ENCODE peak calls at places on chromosome 11, in eight cellular contexts. One of them, this sample, is unnamed.

GRCh38 chr11:62054484-62055121 is 69.2 kb upstream of the INCENP start:
- DNase-seq in ovary: no peak
- DNase-seq in CD14-positive monocyte: peak
- DNase-seq in epithelial cell of esophagus: peak
- DNase-seq in heart right ventricle: no peak
- DNase-seq in lower leg skin: no peak
- DNase-seq in gastrocnemius medialis: peak
- DNase-seq in WTC11: peak
- DNase-seq in this sample: no peak

GRCh38 chr11:68828155-68828931 is 13.4 kb downstream of the CPT1A start:
- DNase-seq in ovary: no peak
- DNase-seq in CD14-positive monocyte: peak
- DNase-seq in epithelial cell of esophagus: no peak
- DNase-seq in heart right ventricle: peak
- DNase-seq in lower leg skin: no peak
- DNase-seq in gastrocnemius medialis: no peak
- DNase-seq in WTC11: no peak
- DNase-seq in this sample: no peak

GRCh38 chr11:132088551-132088950 is 718.1 kb downstream of the NTM start:
- DNase-seq in ovary: no peak
- DNase-seq in CD14-positive monocyte: no peak
- DNase-seq in epithelial cell of esophagus: peak
- DNase-seq in heart right ventricle: no peak
- DNase-seq in lower leg skin: no peak
- DNase-seq in gastrocnemius medialis: no peak
- DNase-seq in WTC11: no peak
- DNase-seq in this sample: no peak

GRCh38 chr11:63609536-63609935 is 4.7 kb downstream of the PLAAT3 start:
- DNase-seq in ovary: no peak
- DNase-seq in CD14-positive monocyte: no peak
- DNase-seq in epithelial cell of esophagus: no peak
- DNase-seq in heart right ventricle: peak
- DNase-seq in lower leg skin: peak
- DNase-seq in gastrocnemius medialis: peak
- DNase-seq in WTC11: no peak
- DNase-seq in this sample: no peak

GRCh38 chr11:15937601-15938361 is 418.6 kb downstream of the SOX6 start:
- DNase-seq in ovary: no peak
- DNase-seq in CD14-positive monocyte: no peak
- DNase-seq in epithelial cell of esophagus: no peak
- DNase-seq in heart right ventricle: no peak
- DNase-seq in lower leg skin: peak
- DNase-seq in gastrocnemius medialis: no peak
- DNase-seq in WTC11: no peak
- DNase-seq in this sample: peak

GRCh38 chr11:1235615-1236315 is 12.9 kb downstream of the MUC5B start:
- DNase-seq in ovary: peak
- DNase-seq in CD14-positive monocyte: no peak
- DNase-seq in epithelial cell of esophagus: no peak
- DNase-seq in heart right ventricle: peak
- DNase-seq in lower leg skin: peak
- DNase-seq in gastrocnemius medialis: no peak
- DNase-seq in WTC11: no peak
- DNase-seq in this sample: no peak

GRCh38 chr11:102467080-102467708 is 14.6 kb upstream of the TMEM123 start:
- DNase-seq in ovary: no peak
- DNase-seq in CD14-positive monocyte: no peak
- DNase-seq in epithelial cell of esophagus: peak
- DNase-seq in heart right ventricle: no peak
- DNase-seq in lower leg skin: no peak
- DNase-seq in gastrocnemius medialis: no peak
- DNase-seq in WTC11: no peak
- DNase-seq in this sample: no peak

GRCh38 chr11:61973603-61974162 is 6.2 kb upstream of the FTH1 start:
- DNase-seq in ovary: no peak
- DNase-seq in CD14-positive monocyte: no peak
- DNase-seq in epithelial cell of esophagus: peak
- DNase-seq in heart right ventricle: no peak
- DNase-seq in lower leg skin: peak
- DNase-seq in gastrocnemius medialis: no peak
- DNase-seq in WTC11: no peak
- DNase-seq in this sample: no peak

GRCh38 chr11:3860360-3860759 is 4.9 kb downstream of the STIM1 start:
- DNase-seq in ovary: no peak
- DNase-seq in CD14-positive monocyte: no peak
- DNase-seq in epithelial cell of esophagus: no peak
- DNase-seq in heart right ventricle: no peak
- DNase-seq in lower leg skin: no peak
- DNase-seq in gastrocnemius medialis: no peak
- DNase-seq in WTC11: no peak
- DNase-seq in this sample: no peak

GRCh38 chr11:43567396-43567975 is 113.1 kb upstream of the HSD17B12 start:
- DNase-seq in ovary: no peak
- DNase-seq in CD14-positive monocyte: no peak
- DNase-seq in epithelial cell of esophagus: peak
- DNase-seq in heart right ventricle: no peak
- DNase-seq in lower leg skin: no peak
- DNase-seq in gastrocnemius medialis: no peak
- DNase-seq in WTC11: no peak
- DNase-seq in this sample: no peak

GRCh38 chr11:25198704-25199103 is 701.9 kb downstream of the LUZP2 start:
- DNase-seq in ovary: no peak
- DNase-seq in CD14-positive monocyte: no peak
- DNase-seq in epithelial cell of esophagus: no peak
- DNase-seq in heart right ventricle: no peak
- DNase-seq in lower leg skin: no peak
- DNase-seq in gastrocnemius medialis: no peak
- DNase-seq in WTC11: no peak
- DNase-seq in this sample: no peak

GRCh38 chr11:117663826-117664225 is 133.2 kb downstream of the DSCAML1 start:
- DNase-seq in ovary: peak
- DNase-seq in CD14-positive monocyte: no peak
- DNase-seq in epithelial cell of esophagus: no peak
- DNase-seq in heart right ventricle: no peak
- DNase-seq in lower leg skin: no peak
- DNase-seq in gastrocnemius medialis: no peak
- DNase-seq in WTC11: no peak
- DNase-seq in this sample: no peak

GRCh38 chr11:19628018-19628417 is 84.6 kb upstream of the NAV2 start:
- DNase-seq in ovary: no peak
- DNase-seq in CD14-positive monocyte: no peak
- DNase-seq in epithelial cell of esophagus: peak
- DNase-seq in heart right ventricle: peak
- DNase-seq in lower leg skin: peak
- DNase-seq in gastrocnemius medialis: peak
- DNase-seq in WTC11: no peak
- DNase-seq in this sample: no peak

GRCh38 chr11:99316761-99317475 is 296.2 kb downstream of the CNTN5 start:
- DNase-seq in ovary: no peak
- DNase-seq in CD14-positive monocyte: no peak
- DNase-seq in epithelial cell of esophagus: no peak
- DNase-seq in heart right ventricle: peak
- DNase-seq in lower leg skin: no peak
- DNase-seq in gastrocnemius medialis: no peak
- DNase-seq in WTC11: no peak
- DNase-seq in this sample: no peak

GRCh38 chr11:23336961-23337360 is 476.7 kb upstream of the CCDC179 start:
- DNase-seq in ovary: no peak
- DNase-seq in CD14-positive monocyte: no peak
- DNase-seq in epithelial cell of esophagus: no peak
- DNase-seq in heart right ventricle: no peak
- DNase-seq in lower leg skin: no peak
- DNase-seq in gastrocnemius medialis: no peak
- DNase-seq in WTC11: no peak
- DNase-seq in this sample: no peak

GRCh38 chr11:86459002-86459385 is 84.3 kb downstream of the CCDC81 start:
- DNase-seq in ovary: no peak
- DNase-seq in CD14-positive monocyte: no peak
- DNase-seq in epithelial cell of esophagus: no peak
- DNase-seq in heart right ventricle: no peak
- DNase-seq in lower leg skin: no peak
- DNase-seq in gastrocnemius medialis: no peak
- DNase-seq in WTC11: no peak
- DNase-seq in this sample: no peak

GRCh38 chr11:86456075-86456939 is 81.6 kb downstream of the CCDC81 start:
- DNase-seq in ovary: peak
- DNase-seq in CD14-positive monocyte: no peak
- DNase-seq in epithelial cell of esophagus: peak
- DNase-seq in heart right ventricle: peak
- DNase-seq in lower leg skin: peak
- DNase-seq in gastrocnemius medialis: peak
- DNase-seq in WTC11: peak
- DNase-seq in this sample: peak

GRCh38 chr11:86458294-86459001 is 83.8 kb downstream of the CCDC81 start:
- DNase-seq in ovary: no peak
- DNase-seq in CD14-positive monocyte: no peak
- DNase-seq in epithelial cell of esophagus: no peak
- DNase-seq in heart right ventricle: no peak
- DNase-seq in lower leg skin: peak
- DNase-seq in gastrocnemius medialis: peak
- DNase-seq in WTC11: no peak
- DNase-seq in this sample: no peak

GRCh38 chr11:86449993-86450629 is 75.4 kb downstream of the CCDC81 start:
- DNase-seq in ovary: no peak
- DNase-seq in CD14-positive monocyte: no peak
- DNase-seq in epithelial cell of esophagus: no peak
- DNase-seq in heart right ventricle: no peak
- DNase-seq in lower leg skin: peak
- DNase-seq in gastrocnemius medialis: no peak
- DNase-seq in WTC11: no peak
- DNase-seq in this sample: no peak

DNA sequence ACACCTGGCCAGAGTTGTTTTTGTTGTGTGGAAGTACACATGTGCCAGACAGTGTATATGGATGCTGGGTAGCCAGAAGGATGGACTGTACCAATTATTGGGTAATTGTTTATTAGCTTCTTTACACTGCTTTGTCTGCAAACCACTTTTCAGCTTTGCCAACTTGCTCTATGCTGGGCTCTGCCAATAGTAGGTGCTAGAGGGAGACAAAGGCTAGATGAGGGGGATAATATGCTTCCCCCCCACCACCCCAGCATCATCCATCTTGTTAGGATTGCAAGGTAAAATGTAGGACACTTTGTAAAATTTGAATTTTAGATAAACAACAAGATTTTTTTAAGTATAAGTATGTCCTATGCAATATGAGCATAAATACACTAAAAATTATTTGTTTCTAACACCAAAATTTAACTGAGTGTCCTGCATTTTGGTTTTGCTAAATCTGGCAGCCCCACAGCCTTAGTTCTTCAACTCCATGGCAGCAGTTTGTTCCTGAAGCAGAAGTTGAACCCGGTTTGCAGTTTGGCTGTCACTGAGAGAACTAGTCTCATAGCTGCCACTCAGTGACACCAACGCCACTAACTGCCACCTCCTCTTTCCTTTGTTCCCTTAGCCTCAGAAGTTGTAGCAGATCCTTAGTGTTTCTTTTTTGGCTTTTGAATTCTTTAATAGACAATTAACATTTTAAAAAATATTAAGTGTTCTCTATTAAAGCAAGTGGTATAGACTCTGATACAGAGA is 78.8 kb downstream of the CCDC81 start:
- DNase-seq in ovary: no peak
- DNase-seq in CD14-positive monocyte: no peak
- DNase-seq in epithelial cell of esophagus: no peak
- DNase-seq in heart right ventricle: no peak
- DNase-seq in lower leg skin: peak
- DNase-seq in gastrocnemius medialis: no peak
- DNase-seq in WTC11: no peak
- DNase-seq in this sample: no peak
- TF ChIP-seq CTCF in ovary: no peak
- TF ChIP-seq CTCF in CD14-positive monocyte: no peak
- TF ChIP-seq CTCF in epithelial cell of esophagus: peak
- TF ChIP-seq CTCF in heart right ventricle: no peak
- TF ChIP-seq CTCF in lower leg skin: no peak
- TF ChIP-seq CTCF in gastrocnemius medialis: no peak
- TF ChIP-seq CTCF in WTC11: no peak
- TF ChIP-seq CTCF in this sample: no peak

DNA sequence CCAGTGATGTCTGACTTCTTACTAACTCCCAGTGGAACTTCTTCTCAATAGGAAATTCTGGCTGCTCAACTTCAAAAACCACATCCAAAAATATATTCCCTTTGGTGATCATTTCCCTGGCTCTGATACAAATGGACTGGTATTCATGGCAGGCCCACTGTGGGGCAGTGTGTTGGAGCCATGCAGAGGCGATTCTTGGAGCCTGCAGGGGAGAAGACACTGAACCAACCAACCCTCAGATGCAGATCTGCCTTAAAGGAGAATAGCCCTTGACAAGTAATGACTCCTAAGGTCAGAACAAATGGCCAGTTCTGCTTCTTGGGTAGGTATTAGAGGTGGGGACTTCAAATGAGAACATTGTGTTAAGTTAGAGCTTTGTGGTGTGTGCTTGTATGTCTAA is 12.2 kb downstream of the OR4D9 start:
- DNase-seq in ovary: no peak
- DNase-seq in CD14-positive monocyte: no peak
- DNase-seq in epithelial cell of esophagus: no peak
- DNase-seq in heart right ventricle: no peak
- DNase-seq in lower leg skin: no peak
- DNase-seq in gastrocnemius medialis: no peak
- DNase-seq in WTC11: no peak
- DNase-seq in this sample: no peak
- TF ChIP-seq CTCF in ovary: no peak
- TF ChIP-seq CTCF in CD14-positive monocyte: no peak
- TF ChIP-seq CTCF in epithelial cell of esophagus: no peak
- TF ChIP-seq CTCF in heart right ventricle: no peak
- TF ChIP-seq CTCF in lower leg skin: no peak
- TF ChIP-seq CTCF in gastrocnemius medialis: no peak
- TF ChIP-seq CTCF in WTC11: no peak
- TF ChIP-seq CTCF in this sample: no peak

GRCh38 chr11:17766590-17766989 is 32.0 kb downstream of the KCNC1 start:
- DNase-seq in ovary: no peak
- DNase-seq in CD14-positive monocyte: no peak
- DNase-seq in epithelial cell of esophagus: no peak
- DNase-seq in heart right ventricle: no peak
- DNase-seq in lower leg skin: no peak
- DNase-seq in gastrocnemius medialis: no peak
- DNase-seq in WTC11: peak
- DNase-seq in this sample: no peak
- TF ChIP-seq CTCF in ovary: no peak
- TF ChIP-seq CTCF in CD14-positive monocyte: no peak
- TF ChIP-seq CTCF in epithelial cell of esophagus: peak
- TF ChIP-seq CTCF in heart right ventricle: no peak
- TF ChIP-seq CTCF in lower leg skin: no peak
- TF ChIP-seq CTCF in gastrocnemius medialis: no peak
- TF ChIP-seq CTCF in WTC11: peak
- TF ChIP-seq CTCF in this sample: no peak

DNA sequence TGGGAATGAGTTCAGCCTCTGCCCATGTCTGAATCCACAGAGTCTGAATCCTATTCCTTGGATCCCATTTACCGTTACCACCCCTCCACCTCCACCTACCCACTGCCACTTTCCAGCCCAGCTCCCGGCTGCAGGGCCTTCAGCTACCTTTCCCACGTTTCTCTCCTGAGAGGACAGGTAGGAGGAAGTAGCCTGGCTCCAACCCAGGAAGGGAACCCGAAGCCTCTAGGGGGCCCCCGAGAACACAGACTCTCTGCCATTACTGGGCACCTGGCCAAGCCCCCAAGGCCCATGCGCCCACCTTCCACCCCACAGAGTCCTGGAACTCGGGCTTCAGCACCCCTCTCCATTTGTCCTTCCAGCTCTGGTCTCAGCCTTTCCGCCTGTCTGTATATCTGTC is 101.9 kb upstream of the LMO1 start:
- DNase-seq in ovary: no peak
- DNase-seq in CD14-positive monocyte: no peak
- DNase-seq in epithelial cell of esophagus: no peak
- DNase-seq in heart right ventricle: no peak
- DNase-seq in lower leg skin: no peak
- DNase-seq in gastrocnemius medialis: no peak
- DNase-seq in WTC11: peak
- DNase-seq in this sample: no peak
- TF ChIP-seq CTCF in ovary: no peak
- TF ChIP-seq CTCF in CD14-positive monocyte: no peak
- TF ChIP-seq CTCF in epithelial cell of esophagus: no peak
- TF ChIP-seq CTCF in heart right ventricle: no peak
- TF ChIP-seq CTCF in lower leg skin: no peak
- TF ChIP-seq CTCF in gastrocnemius medialis: no peak
- TF ChIP-seq CTCF in WTC11: no peak
- TF ChIP-seq CTCF in this sample: no peak

This sample was measured in osteocyte.